ENCODE peak calls at places on chromosomes 1 and 21, in four cellular contexts. One of them, this sample, is unnamed.

GRCh38 chr1:178945763-178946266 is 74.9 kb upstream of the ANGPTL1 start:
- DNase-seq in cardiac fibroblast: no peak
- DNase-seq in left ventricle myocardium inferior: no peak
- DNase-seq in right lobe of liver: no peak
- DNase-seq in this sample: no peak

GRCh38 chr1:105793541-105794146 is 1262.8 kb upstream of the PRMT6 start:
- DNase-seq in cardiac fibroblast: peak
- DNase-seq in left ventricle myocardium inferior: no peak
- DNase-seq in right lobe of liver: no peak
- DNase-seq in this sample: no peak

GRCh38 chr1:210246447-210246846 is 13.9 kb downstream of the SERTAD4 start:
- DNase-seq in cardiac fibroblast: peak
- DNase-seq in left ventricle myocardium inferior: no peak
- DNase-seq in right lobe of liver: no peak
- DNase-seq in this sample: no peak

GRCh38 chr1:205284420-205285144 is 37.0 kb downstream of the NUAK2 start:
- DNase-seq in cardiac fibroblast: peak
- DNase-seq in left ventricle myocardium inferior: peak
- DNase-seq in right lobe of liver: peak
- DNase-seq in this sample: no peak

GRCh38 chr1:243713470-243714186 is 136.4 kb downstream of the AKT3 start:
- DNase-seq in cardiac fibroblast: peak
- DNase-seq in left ventricle myocardium inferior: no peak
- DNase-seq in right lobe of liver: no peak
- DNase-seq in this sample: no peak

GRCh38 chr1:178223289-178223688 is 129.4 kb downstream of the RASAL2 start:
- DNase-seq in cardiac fibroblast: no peak
- DNase-seq in left ventricle myocardium inferior: no peak
- DNase-seq in right lobe of liver: no peak
- DNase-seq in this sample: no peak

GRCh38 chr1:54792686-54793282 is 8.3 kb downstream of the TTC22 start:
- DNase-seq in cardiac fibroblast: no peak
- DNase-seq in left ventricle myocardium inferior: no peak
- DNase-seq in right lobe of liver: no peak
- DNase-seq in this sample: no peak

GRCh38 chr1:96416111-96416595 is 305.4 kb upstream of the PTBP2 start:
- DNase-seq in cardiac fibroblast: peak
- DNase-seq in left ventricle myocardium inferior: peak
- DNase-seq in right lobe of liver: no peak
- DNase-seq in this sample: no peak

GRCh38 chr1:24578846-24579245 is 23.0 kb downstream of the NCMAP start:
- DNase-seq in cardiac fibroblast: no peak
- DNase-seq in left ventricle myocardium inferior: no peak
- DNase-seq in right lobe of liver: no peak
- DNase-seq in this sample: no peak

GRCh38 chr1:1406101-1406820 is 832 bp downstream of the MRPL20 start:
- DNase-seq in cardiac fibroblast: no peak
- DNase-seq in left ventricle myocardium inferior: no peak
- DNase-seq in right lobe of liver: no peak
- DNase-seq in this sample: no peak

GRCh38 chr1:36223373-36223995 is 759 bp upstream of the THRAP3 start:
- DNase-seq in cardiac fibroblast: peak
- DNase-seq in left ventricle myocardium inferior: no peak
- DNase-seq in right lobe of liver: peak
- DNase-seq in this sample: no peak

GRCh38 chr1:101567582-101568189 is 330.9 kb downstream of the S1PR1 start:
- DNase-seq in cardiac fibroblast: peak
- DNase-seq in left ventricle myocardium inferior: peak
- DNase-seq in right lobe of liver: peak
- DNase-seq in this sample: no peak

GRCh38 chr1:236753554-236753953 is 41.5 kb upstream of the MTR start:
- DNase-seq in cardiac fibroblast: peak
- DNase-seq in left ventricle myocardium inferior: no peak
- DNase-seq in right lobe of liver: peak
- DNase-seq in this sample: peak

GRCh38 chr1:56506951-56507437 is 72.4 kb downstream of the PLPP3 start:
- DNase-seq in cardiac fibroblast: no peak
- DNase-seq in left ventricle myocardium inferior: no peak
- DNase-seq in right lobe of liver: no peak
- DNase-seq in this sample: no peak

GRCh38 chr1:82160903-82161302 is 360.2 kb downstream of the ADGRL2 start:
- DNase-seq in cardiac fibroblast: no peak
- DNase-seq in left ventricle myocardium inferior: no peak
- DNase-seq in right lobe of liver: no peak
- DNase-seq in this sample: no peak

GRCh38 chr1:170355267-170355801 is 176.6 kb upstream of the GORAB start:
- DNase-seq in cardiac fibroblast: no peak
- DNase-seq in left ventricle myocardium inferior: no peak
- DNase-seq in right lobe of liver: no peak
- DNase-seq in this sample: no peak

GRCh38 chr1:21674957-21675356 is 5.8 kb upstream of the RAP1GAP start:
- DNase-seq in cardiac fibroblast: no peak
- DNase-seq in left ventricle myocardium inferior: no peak
- DNase-seq in right lobe of liver: no peak
- DNase-seq in this sample: no peak

GRCh38 chr1:43968348-43968948 is 1.4 kb upstream of the DPH2 start:
- DNase-seq in cardiac fibroblast: peak
- DNase-seq in left ventricle myocardium inferior: no peak
- DNase-seq in right lobe of liver: no peak
- DNase-seq in this sample: no peak

GRCh38 chr1:197399691-197400521 is 131.9 kb downstream of the CRB1 start:
- DNase-seq in cardiac fibroblast: peak
- DNase-seq in left ventricle myocardium inferior: no peak
- DNase-seq in right lobe of liver: no peak
- DNase-seq in this sample: no peak

GRCh38 chr1:7424352-7424890 is 346.7 kb upstream of the VAMP3 start:
- DNase-seq in cardiac fibroblast: peak
- DNase-seq in left ventricle myocardium inferior: peak
- DNase-seq in right lobe of liver: peak
- DNase-seq in this sample: no peak

GRCh38 chr21:23853796-23854379 is 1753.4 kb downstream of the MRPL39 start:
- DNase-seq in cardiac fibroblast: peak
- DNase-seq in left ventricle myocardium inferior: no peak
- DNase-seq in right lobe of liver: no peak
- DNase-seq in this sample: no peak

GRCh38 chr1:178625695-178626094 is 99.3 kb upstream of the RALGPS2 start:
- DNase-seq in cardiac fibroblast: no peak
- DNase-seq in left ventricle myocardium inferior: no peak
- DNase-seq in right lobe of liver: no peak
- DNase-seq in this sample: no peak

GRCh38 chr1:171251741-171252300 is 3.5 kb downstream of the FMO1 start:
- DNase-seq in cardiac fibroblast: peak
- DNase-seq in left ventricle myocardium inferior: peak
- DNase-seq in right lobe of liver: no peak
- DNase-seq in this sample: peak

GRCh38 chr21:38811257-38811656 is 5.5 kb downstream of the ETS2 start:
- DNase-seq in cardiac fibroblast: peak
- DNase-seq in left ventricle myocardium inferior: no peak
- DNase-seq in right lobe of liver: peak
- DNase-seq in this sample: no peak

GRCh38 chr1:8211620-8212442 is 106.1 kb upstream of the SLC45A1 start:
- DNase-seq in cardiac fibroblast: peak
- DNase-seq in left ventricle myocardium inferior: no peak
- DNase-seq in right lobe of liver: no peak
- DNase-seq in this sample: no peak

DNA sequence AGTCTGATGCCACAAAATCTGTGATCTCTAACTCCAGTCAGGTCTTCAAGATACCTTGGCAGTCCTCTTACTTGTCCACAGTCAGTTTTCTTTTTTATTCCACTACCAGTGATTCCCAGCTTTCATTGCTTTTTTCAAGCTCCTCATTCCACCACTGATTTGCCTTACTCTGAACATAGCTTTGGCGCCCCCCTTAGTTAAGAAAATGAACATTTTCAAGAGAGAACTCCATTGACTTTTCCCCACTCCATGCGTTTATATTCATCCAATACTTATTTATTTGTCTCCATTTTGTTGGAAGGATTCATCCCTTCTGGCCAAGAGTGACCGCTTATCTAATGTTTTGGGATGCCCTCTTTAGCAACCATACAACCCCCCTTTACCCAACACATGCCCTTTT is 33.9 kb upstream of the IPO9 start:
- DNase-seq in cardiac fibroblast: peak
- DNase-seq in left ventricle myocardium inferior: no peak
- DNase-seq in right lobe of liver: no peak
- DNase-seq in this sample: no peak
- TF ChIP-seq CTCF in cardiac fibroblast: peak
- TF ChIP-seq CTCF in left ventricle myocardium inferior: peak
- TF ChIP-seq CTCF in right lobe of liver: peak
- TF ChIP-seq CTCF in this sample: peak

GRCh38 chr1:145845514-145846161 is at the start of gene NUDT17:
- DNase-seq in cardiac fibroblast: peak
- DNase-seq in left ventricle myocardium inferior: peak
- DNase-seq in right lobe of liver: peak
- DNase-seq in this sample: peak

GRCh38 chr1:145845144-145845513 is 301 bp upstream of the NUDT17 start:
- DNase-seq in cardiac fibroblast: no peak
- DNase-seq in left ventricle myocardium inferior: no peak
- DNase-seq in right lobe of liver: no peak
- DNase-seq in this sample: no peak

GRCh38 chr1:145846191-145846590 is 761 bp downstream of the NUDT17 start:
- DNase-seq in cardiac fibroblast: peak
- DNase-seq in left ventricle myocardium inferior: no peak
- DNase-seq in right lobe of liver: no peak
- DNase-seq in this sample: no peak

GRCh38 chr1:145847827-145848226 is 2.4 kb downstream of the NUDT17 start:
- DNase-seq in cardiac fibroblast: no peak
- DNase-seq in left ventricle myocardium inferior: no peak
- DNase-seq in right lobe of liver: no peak
- DNase-seq in this sample: no peak

DNA sequence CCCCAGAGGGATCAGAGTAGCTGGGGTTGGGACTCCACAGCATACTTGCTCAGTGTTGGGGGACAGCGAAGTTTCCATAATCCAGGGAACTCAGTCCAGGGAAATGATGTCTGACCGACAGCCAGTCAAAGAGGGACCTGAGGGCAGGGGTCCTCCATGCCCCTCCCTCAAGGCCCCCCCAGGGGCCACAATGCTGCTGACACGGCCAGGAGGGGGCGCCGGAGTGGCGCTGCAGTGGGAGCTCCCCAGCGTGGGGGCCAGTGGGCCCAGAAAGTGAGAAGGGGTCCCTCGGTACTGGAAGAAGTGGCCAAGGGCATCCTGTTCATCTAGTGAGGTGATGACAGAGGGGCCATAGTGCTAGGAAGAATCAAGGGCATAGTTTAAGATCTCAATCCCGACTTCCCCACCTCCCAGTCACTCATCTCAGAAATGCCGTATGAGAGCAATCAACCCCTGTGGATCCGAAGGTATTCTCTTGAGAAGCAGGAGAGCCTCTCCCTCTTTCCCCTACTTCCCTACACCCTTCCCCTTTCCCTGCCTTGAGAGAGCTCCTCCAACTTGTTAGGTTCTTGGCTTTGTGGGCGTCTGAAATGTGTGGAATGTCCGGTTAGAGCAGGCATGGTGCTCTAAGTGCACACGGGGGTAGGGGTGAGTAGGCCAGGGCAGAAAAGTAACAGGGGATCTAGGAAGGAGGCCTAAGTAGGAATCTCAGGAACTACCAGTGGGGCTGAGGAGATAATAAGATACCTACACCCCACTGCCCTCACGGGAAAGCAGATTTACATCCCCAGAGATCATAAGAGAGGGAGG is 4.1 kb downstream of the NUDT17 start:
- DNase-seq in cardiac fibroblast: peak
- DNase-seq in left ventricle myocardium inferior: no peak
- DNase-seq in right lobe of liver: no peak
- DNase-seq in this sample: no peak
- TF ChIP-seq CTCF in cardiac fibroblast: peak
- TF ChIP-seq CTCF in left ventricle myocardium inferior: peak
- TF ChIP-seq CTCF in right lobe of liver: no peak
- TF ChIP-seq CTCF in this sample: peak

GRCh38 chr1:168091720-168092119 is 45.0 kb downstream of the GPR161 start:
- DNase-seq in cardiac fibroblast: no peak
- DNase-seq in left ventricle myocardium inferior: no peak
- DNase-seq in right lobe of liver: no peak
- DNase-seq in this sample: no peak

GRCh38 chr1:168091063-168091462 is 45.7 kb downstream of the GPR161 start:
- DNase-seq in cardiac fibroblast: no peak
- DNase-seq in left ventricle myocardium inferior: no peak
- DNase-seq in right lobe of liver: no peak
- DNase-seq in this sample: no peak

GRCh38 chr1:168093616-168094015 is 43.1 kb downstream of the GPR161 start:
- DNase-seq in cardiac fibroblast: no peak
- DNase-seq in left ventricle myocardium inferior: no peak
- DNase-seq in right lobe of liver: no peak
- DNase-seq in this sample: peak

GRCh38 chr1:168092151-168092550 is 44.6 kb downstream of the GPR161 start:
- DNase-seq in cardiac fibroblast: no peak
- DNase-seq in left ventricle myocardium inferior: no peak
- DNase-seq in right lobe of liver: no peak
- DNase-seq in this sample: no peak

DNA sequence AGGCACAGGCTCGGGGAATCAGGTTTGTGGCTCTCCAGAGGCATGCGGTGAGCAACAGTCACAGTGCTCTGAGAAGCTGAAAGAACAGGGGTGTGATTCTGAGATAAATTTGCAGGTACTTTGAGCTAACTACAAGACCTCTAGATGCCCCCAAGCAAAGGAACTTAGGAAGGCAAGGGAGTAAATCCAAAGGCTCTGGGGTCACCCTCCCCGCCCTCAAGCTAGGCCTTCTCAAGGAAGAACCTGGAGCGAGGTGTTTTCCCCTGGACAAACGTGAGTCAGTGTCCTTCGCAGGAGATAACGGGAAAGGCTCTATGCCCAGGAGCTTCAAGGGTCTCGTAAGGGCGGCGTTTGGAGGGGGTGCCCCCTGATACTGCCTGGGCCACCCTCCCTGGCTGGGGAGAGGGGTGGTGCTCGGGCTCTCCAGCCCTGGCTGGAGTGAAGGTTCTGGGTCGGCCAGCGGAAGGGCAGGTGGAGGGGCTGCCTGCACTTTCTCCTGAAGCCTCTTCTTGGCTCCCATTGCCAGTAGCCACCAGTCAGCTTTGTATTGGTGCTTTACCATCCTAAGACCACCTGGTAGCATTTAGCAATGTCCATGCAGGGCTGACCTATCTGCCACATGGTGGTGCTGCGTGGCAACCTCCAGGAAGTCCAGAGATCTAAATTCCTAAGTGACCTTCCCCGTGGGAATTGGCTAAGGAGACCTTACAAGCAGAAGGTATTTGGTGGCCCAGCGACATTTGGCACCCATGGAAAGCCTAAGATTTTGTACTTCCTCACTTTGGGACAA is 44.0 kb downstream of the GPR161 start:
- DNase-seq in cardiac fibroblast: peak
- DNase-seq in left ventricle myocardium inferior: no peak
- DNase-seq in right lobe of liver: no peak
- DNase-seq in this sample: peak
- TF ChIP-seq CTCF in cardiac fibroblast: peak
- TF ChIP-seq CTCF in left ventricle myocardium inferior: peak
- TF ChIP-seq CTCF in right lobe of liver: peak
- TF ChIP-seq CTCF in this sample: peak

DNA sequence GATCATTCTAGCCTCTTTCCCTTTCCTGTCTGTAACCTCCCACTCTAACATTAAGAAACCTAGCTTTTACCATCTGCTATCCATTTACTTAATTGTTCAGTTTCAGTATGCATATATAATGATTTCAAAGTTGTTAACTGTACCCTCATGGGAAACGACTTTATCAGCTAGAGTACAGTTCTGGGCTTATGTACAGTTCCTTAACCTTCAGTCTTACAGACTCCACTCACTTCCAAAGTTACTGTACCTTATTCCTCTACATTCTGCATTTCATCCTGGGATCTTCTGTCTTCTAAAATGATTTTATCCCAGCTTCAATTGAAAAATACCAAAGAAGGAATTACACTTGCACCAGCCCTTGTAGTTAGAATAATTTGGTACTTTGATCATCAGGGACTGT is 108.7 kb upstream of the KCNE2 start:
- DNase-seq in cardiac fibroblast: no peak
- DNase-seq in left ventricle myocardium inferior: no peak
- DNase-seq in right lobe of liver: no peak
- DNase-seq in this sample: no peak
- TF ChIP-seq CTCF in cardiac fibroblast: no peak
- TF ChIP-seq CTCF in left ventricle myocardium inferior: no peak
- TF ChIP-seq CTCF in right lobe of liver: no peak
- TF ChIP-seq CTCF in this sample: no peak

This sample was measured in D721Med.